ENCODE peak calls at places on chromosomes 5 and 9, in five cellular contexts. H is PC-3, Q is HCT116, Z is neuronal stem cell, C is mesendoderm. L is an unnamed sample.

GRCh38 chr5:170809551-170809950 is 26.0 kb downstream of the GABRP start:
- DNase-seq in Q (peak), H (peak), Z (peak), C (peak), L (no peak)

GRCh38 chr5:139147743-139148079 is 50.5 kb downstream of the SIL1 start:
- DNase-seq in C (no peak), Z (no peak), Q (no peak), H (no peak), L (peak)

GRCh38 chr5:116371935-116372334 is 202.7 kb downstream of the SEMA6A start:
- DNase-seq in Z (no peak), H (no peak), Q (no peak), C (no peak), L (no peak)

GRCh38 chr9:137433349-137433915 is 7.7 kb downstream of the ENTPD8 start:
- DNase-seq in H (no peak), Q (no peak), C (no peak), Z (no peak), L (peak)

GRCh38 chr9:81814794-81815464 is 113.3 kb upstream of the SPATA31D4 start:
- DNase-seq in H (peak), Z (no peak), C (peak), Q (no peak), L (no peak)

GRCh38 chr5:37840036-37840909 is at the start of gene GDNF:
- DNase-seq in Q (no peak), Z (no peak), C (peak), H (peak), L (peak)

GRCh38 chr5:56273376-56274005 is 40.4 kb upstream of the ANKRD55 start:
- DNase-seq in Z (no peak), Q (no peak), H (no peak), C (no peak), L (no peak)

GRCh38 chr5:92850886-92851285 is 730.1 kb downstream of the NR2F1-AS1 start:
- DNase-seq in H (no peak), Q (no peak), C (no peak), Z (no peak), L (no peak)

GRCh38 chr9:134455951-134456739 is 129.9 kb downstream of the RXRA start:
- DNase-seq in Z (no peak), Q (peak), C (peak), H (peak), L (peak)
- H3K9ac ChIP-seq in Z (no peak), Q (no peak), C (no peak), H (no peak), L (peak)

DNA sequence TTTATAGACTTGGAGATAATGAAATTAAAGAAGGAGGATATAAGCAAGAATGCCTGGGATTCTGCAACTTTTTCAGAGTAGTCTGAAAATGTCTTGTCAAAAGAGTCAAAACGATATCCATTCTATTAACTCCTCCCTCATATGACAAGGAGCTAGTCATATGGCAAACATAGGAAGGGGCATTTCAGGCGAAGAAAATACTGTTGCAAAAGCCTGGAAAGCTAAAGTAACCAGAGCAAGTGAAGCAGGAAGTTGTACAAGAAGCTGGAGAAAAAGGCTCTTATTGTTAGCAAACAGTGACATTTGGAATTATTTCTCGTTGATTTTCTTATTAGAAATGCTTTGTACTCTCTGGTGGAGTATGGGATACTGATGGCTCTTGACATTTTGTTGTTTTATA is 94.0 kb upstream of the PTPRD start:
- DNase-seq in Q (no peak), H (peak), C (no peak), Z (no peak), L (no peak)
- H3K9ac ChIP-seq in Q (no peak), H (no peak), C (no peak), Z (no peak), L (no peak)

DNA sequence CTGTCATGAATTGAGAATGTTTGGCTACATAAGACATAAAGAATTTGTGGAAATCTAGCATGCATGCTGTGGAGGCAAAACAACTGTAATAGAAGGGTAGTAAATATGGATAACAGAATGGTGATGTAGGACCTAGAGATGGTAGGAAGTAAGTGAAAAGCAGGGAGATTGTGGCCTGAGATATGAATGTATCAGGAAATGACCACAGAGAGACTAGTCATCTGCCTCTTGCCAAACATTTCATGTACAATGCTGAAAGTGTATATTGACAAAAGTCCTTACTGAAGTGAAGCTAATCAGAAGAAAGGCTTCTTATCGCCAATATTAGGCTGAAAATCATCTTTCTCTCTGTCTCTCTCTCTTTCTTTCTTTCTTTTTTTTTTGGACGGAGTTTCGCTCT is 873.1 kb upstream of the CTNND2 start:
- DNase-seq in Q (no peak), H (peak), C (no peak), Z (no peak), L (no peak)
- H3K9ac ChIP-seq in Q (no peak), H (no peak), C (no peak), Z (no peak), L (no peak)

GRCh38 chr9:20570756-20571155 is 51.5 kb downstream of the MLLT3 start:
- DNase-seq in H (peak), Q (no peak), Z (no peak), C (no peak), L (no peak)
- H3K9ac ChIP-seq in H (no peak), Q (no peak), Z (no peak), C (no peak), L (no peak)

DNA sequence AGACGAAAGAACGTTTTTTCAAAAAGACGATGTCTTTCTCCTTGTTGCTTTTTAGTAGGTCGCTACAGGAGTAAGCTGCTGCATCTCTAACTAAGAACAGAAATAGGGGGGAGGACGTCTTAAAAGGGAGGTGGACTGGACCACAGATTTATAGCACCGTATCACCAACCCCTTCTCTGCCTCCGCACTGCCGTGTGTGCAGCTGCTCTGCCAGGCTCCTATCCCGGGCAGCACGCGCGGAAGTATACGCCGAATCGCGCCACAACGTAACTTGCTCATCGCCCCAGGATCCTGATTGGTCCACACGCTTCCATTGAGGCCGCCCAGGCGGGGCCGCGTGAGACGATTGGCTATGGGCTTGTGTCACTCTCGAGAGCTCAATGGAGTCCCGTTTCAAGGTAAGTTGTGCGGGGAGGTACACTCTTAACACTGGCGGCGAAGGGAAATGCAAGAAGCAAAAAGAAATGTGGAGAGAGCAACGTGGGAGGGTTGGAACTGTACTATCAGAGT is at the start of gene ELAVL2:
- DNase-seq in H (peak), Q (no peak), Z (peak), C (peak), L (peak)
- H3K9ac ChIP-seq in H (peak), Q (no peak), Z (no peak), C (peak), L (no peak)

GRCh38 chr9:134327671-134328231 is 1.5 kb downstream of the RXRA start:
- DNase-seq in Q (no peak), Z (no peak), C (no peak), H (no peak), L (peak)
- H3K9ac ChIP-seq in Q (peak), Z (peak), C (peak), H (peak), L (peak)

GRCh38 chr9:84839538-84839937 is 170.0 kb downstream of the NTRK2 start:
- DNase-seq in C (no peak), Q (no peak), Z (no peak), H (no peak), L (no peak)
- H3K9ac ChIP-seq in C (no peak), Q (no peak), Z (no peak), H (no peak), L (no peak)

DNA sequence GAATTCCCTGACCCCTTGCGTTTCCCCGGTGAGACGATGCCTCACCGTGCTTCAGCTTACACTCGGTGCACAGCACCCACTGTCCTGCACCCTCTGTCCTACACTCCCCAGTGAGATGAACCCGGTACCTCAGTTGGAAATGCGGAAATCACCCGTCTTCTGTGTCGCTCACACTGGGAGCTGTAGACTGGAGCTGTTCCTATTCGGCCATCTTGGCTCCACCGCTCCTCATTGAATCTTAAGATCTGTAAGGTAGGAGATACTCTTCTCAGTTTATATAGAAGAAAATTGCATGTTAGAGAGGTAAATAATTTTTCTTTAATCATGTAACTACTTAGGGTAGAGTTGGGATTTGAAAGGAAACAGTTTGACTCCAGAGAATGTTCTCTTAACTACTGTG is 62.2 kb downstream of the DMRTA1 start:
- DNase-seq in Q (no peak), Z (no peak), C (no peak), H (no peak), L (peak)
- H3K9ac ChIP-seq in Q (no peak), Z (no peak), C (no peak), H (no peak), L (no peak)

DNA sequence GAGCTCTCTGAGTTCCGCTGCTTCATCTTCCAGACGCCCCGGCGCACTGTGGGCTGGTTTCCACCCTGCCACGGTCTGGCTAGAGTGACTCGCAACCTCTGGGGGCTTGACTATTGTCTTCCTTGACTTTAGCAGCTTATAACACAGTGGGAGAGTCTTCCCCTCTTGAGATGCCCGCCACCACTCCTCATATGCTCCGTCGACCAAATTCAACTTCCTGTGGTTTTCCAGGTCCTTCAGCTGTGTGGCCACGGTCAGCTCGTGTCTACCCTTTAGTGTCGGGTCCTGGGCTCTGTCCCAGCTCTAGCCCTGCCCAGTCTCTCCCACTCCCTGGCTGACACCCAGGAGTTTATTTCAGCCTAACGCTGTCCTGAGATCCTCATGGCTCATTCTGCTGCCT is 28.2 kb upstream of the NCS1 start:
- DNase-seq in Z (no peak), C (no peak), H (no peak), Q (no peak), L (no peak)
- H3K9ac ChIP-seq in Z (no peak), C (no peak), H (no peak), Q (no peak), L (no peak)